ENCODE peak calls at places on chromosomes 16 and 17, in four cellular contexts. W is heart right ventricle, F is fibroblast of mammary gland, H is transverse colon. R is an unnamed sample.

GRCh38 chr16:48223490-48223889 is 20.6 kb upstream of the LONP2 start:
- DNase-seq in W (no peak), F (no peak), H (no peak), R (no peak)

GRCh38 chr16:66070140-66070887 is 296.2 kb upstream of the CDH5 start:
- DNase-seq in W (peak; percentile 68), F (peak; percentile 52), H (peak; percentile 52), R (no peak)

GRCh38 chr17:17491546-17491988 is 4.6 kb downstream of the RASD1 start:
- DNase-seq in W (no peak), F (no peak), H (no peak), R (no peak)

GRCh38 chr16:27579086-27579980 is 29.4 kb downstream of the KATNIP start:
- DNase-seq in W (no peak), F (peak; percentile 25), H (no peak), R (no peak)

GRCh38 chr17:45740553-45741330 is 43.4 kb upstream of the CRHR1 start:
- DNase-seq in W (no peak), F (peak; percentile 45), H (no peak), R (no peak)

GRCh38 chr17:15361592-15361991 is 20.2 kb upstream of the TEKT3 start:
- DNase-seq in W (no peak), F (no peak), H (no peak), R (no peak)

GRCh38 chr17:39872700-39873099 is 4.7 kb downstream of the ZPBP2 start:
- DNase-seq in W (no peak), F (peak; percentile 51), H (no peak), R (no peak)

GRCh38 chr16:4990415-4990814 is 32.3 kb downstream of the SEC14L5 start:
- DNase-seq in W (no peak), F (no peak), H (no peak), R (peak; percentile 11)

GRCh38 chr16:87317766-87318121 is 552 bp upstream of the C16orf95 start:
- DNase-seq in W (peak; percentile 51), F (peak; percentile 69), H (peak; percentile 73), R (peak; percentile 65)

GRCh38 chr17:45132569-45133463 is 501 bp upstream of the PLCD3 start:
- DNase-seq in W (peak; percentile 86), F (peak; percentile 68), H (peak; percentile 89), R (peak; percentile 88)

GRCh38 chr17:73189417-73190099 is 3.3 kb upstream of the COG1 start:
- DNase-seq in W (no peak), F (peak; percentile 51), H (no peak), R (no peak)
- TF ChIP-seq CTCF in W (peak; percentile 39), F (peak; percentile 50), H (peak; percentile 59), R (peak; percentile 53)

GRCh38 chr16:2785101-2785991 is 2.0 kb downstream of the PRSS33 start:
- DNase-seq in W (no peak), F (no peak), H (peak; percentile 33), R (no peak)
- TF ChIP-seq CTCF in W (peak; percentile 12), F (no peak), H (no peak), R (no peak)

DNA sequence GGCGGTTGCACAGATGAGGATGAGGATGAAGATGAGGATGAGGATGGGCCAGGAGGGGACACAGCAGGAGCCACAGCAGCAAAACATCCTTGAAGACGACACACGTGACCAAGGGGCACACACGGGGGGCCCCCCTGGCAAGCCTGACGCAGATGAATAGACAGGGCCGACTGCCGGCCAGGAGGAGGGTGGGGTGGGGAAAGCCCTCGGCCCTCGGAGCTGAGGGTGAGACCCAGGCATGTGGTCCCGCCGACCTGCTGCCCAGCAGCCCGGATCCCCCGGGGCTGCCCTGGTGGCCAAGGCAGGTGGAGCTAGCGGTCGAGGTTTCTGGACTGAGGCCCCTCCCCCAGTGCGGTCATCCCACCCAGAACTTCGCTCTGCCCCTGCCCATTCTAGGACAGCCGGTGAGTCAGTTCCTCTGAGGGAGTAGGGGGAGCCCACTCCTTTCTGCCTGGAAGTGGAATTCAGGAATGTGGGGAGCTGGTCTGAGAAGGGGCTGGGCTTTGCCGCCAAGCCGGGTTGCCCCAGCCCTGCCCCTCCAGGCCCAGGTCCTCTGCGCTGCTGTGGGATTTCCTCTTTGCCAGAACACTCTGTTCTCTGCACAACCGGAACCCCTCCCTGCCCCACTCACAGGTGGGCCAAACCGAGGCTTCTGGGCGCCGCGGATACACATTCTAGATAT is 9.9 kb downstream of the CYGB start:
- DNase-seq in W (peak; percentile 76), F (peak; percentile 92), H (peak; percentile 77), R (no peak)
- TF ChIP-seq CTCF in W (no peak), F (no peak), H (peak; percentile 25), R (no peak)

DNA sequence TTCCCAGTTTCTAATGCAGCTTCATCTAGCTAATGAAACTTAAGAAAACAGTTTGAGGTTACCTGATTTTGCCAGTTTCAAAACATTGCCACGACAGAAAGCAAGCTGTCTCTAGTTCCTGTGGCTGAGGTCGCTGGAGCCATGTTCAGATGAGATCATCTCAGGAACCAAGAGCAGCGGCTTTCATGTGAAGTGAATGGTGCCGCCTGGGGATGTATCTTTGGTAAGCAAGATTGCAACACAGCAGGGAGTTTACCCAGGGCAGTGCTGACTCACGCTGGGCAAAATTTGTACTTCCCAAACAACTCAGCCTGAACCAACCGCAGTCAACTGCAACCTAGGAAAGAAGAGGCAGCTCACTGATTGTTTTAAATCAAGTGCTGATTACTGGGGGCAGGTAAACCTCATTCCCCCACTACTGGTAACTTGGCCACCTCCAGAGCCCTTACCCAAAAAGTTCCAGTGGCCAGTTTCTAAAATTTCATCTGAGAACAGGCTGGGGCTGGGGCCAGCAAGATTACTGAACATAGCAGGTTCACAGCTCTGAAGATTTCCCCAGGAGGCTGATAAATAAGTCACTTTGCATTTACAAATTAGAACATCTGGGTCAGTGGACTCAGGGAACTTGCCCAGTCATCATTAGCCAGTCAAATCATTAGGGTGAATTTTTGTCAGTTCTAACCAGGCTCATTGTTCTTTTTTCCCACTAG is at the start of gene RFFL:
- DNase-seq in W (peak; percentile 58), F (peak; percentile 99), H (peak; percentile 91), R (peak; percentile 83)
- TF ChIP-seq CTCF in W (peak; percentile 46), F (peak; percentile 4), H (peak; percentile 21), R (peak; percentile 12)

GRCh38 chr16:80274576-80275191 is 266.1 kb upstream of the DYNLRB2 start:
- DNase-seq in W (no peak), F (peak; percentile 57), H (no peak), R (no peak)

GRCh38 chr16:80280557-80280956 is 260.2 kb upstream of the DYNLRB2 start:
- DNase-seq in W (no peak), F (no peak), H (no peak), R (no peak)

GRCh38 chr16:80273635-80274538 is 266.9 kb upstream of the DYNLRB2 start:
- DNase-seq in W (no peak), F (peak; percentile 62), H (no peak), R (no peak)

DNA sequence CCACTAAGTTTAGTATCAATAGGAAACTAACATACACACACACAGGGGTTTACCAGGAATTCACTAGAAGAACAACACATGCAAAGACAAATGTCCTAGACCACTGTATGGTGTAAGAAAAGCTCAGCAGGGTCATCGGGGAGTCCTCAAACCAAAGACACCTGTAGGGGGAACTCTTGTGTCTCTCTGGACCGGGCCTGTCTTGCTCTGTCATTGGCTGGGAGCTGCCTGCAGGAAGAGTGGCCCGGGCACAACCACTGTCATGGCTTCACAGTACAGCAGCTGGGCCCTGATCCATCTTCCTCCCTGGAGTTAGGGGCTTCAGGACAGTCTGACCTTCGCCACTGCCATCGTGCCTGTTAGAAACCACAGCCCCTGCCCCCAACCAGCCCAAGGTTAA is 263.6 kb upstream of the DYNLRB2 start:
- DNase-seq in W (no peak), F (no peak), H (no peak), R (no peak)
- TF ChIP-seq CTCF in W (no peak), F (no peak), H (no peak), R (no peak)

GRCh38 chr17:75854111-75854748 is 905 bp downstream of the WBP2 start:
- DNase-seq in W (no peak), F (peak; percentile 73), H (no peak), R (peak; percentile 45)

GRCh38 chr17:75853410-75853809 is 1.7 kb downstream of the WBP2 start:
- DNase-seq in W (no peak), F (peak; percentile 63), H (no peak), R (no peak)

GRCh38 chr17:75854881-75855309 is 240 bp downstream of the WBP2 start:
- DNase-seq in W (no peak), F (no peak), H (no peak), R (peak; percentile 70)

GRCh38 chr17:75856062-75856681 is 1.0 kb upstream of the WBP2 start:
- DNase-seq in W (no peak), F (no peak), H (peak; percentile 51), R (no peak)

DNA sequence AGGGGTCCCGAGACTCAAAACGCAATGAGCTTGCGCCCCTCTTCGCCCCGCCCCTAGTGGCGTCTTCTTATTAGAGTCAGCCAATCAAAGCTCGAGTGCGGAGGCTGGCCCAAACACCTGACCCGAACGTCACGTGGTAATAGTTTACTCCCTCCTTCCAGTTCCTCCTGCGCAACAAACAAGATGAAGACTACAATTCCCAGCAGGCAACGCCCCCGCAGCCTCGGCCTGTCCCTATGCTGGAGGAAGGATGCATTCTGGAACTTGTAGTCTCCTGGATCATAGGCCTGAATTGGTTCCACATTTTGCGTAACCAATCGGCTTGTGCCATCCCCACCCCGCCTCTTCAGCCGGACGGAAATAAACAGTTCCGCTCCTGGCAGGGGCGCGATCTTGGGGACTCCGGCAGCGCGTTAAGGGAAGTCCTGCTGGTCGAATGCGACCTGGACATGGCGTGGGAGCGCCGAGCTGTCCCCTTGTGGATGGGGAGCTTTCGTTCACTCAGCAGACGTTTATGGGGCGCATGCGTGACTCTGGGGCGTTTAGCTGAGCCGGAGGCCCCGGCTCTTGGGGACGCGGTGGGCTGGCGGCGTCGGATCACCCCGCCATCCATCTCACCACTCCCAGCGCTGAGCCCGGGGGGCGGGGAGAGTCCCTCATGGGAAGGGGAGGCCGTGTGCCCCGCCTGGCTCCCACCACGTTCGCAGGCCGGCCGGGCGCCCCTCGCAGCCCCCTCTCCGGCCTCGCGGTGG is at the start of gene WBP2:
- DNase-seq in W (peak; percentile 94), F (peak; percentile 100), H (peak; percentile 98), R (peak; percentile 97)
- TF ChIP-seq CTCF in W (peak; percentile 77), F (no peak), H (peak; percentile 45), R (peak; percentile 33)

GRCh38 chr17:79806863-79807720 is 10.2 kb upstream of the CBX8 start:
- DNase-seq in W (no peak), F (no peak), H (no peak), R (no peak)
- TF ChIP-seq CTCF in W (no peak), F (no peak), H (no peak), R (no peak)